ENCODE peak calls at places on chromosomes 2 and 18, in ten cellular contexts. A is DMS153, B is fibroblast of gingiva, T is left colon, W is amniotic stem cell, R is NCI-H2081, E is endothelial cell, P is A549, K is substantia nigra, M is T-helper 2 cell. H is an unnamed sample.

GRCh38 chr2:74567862-74568261 is 13.3 kb downstream of the DOK1 start:
- DNase-seq in A (no peak), B (peak), T (no peak), W (peak), R (no peak), E (no peak), P (no peak), K (no peak), M (no peak), H (peak)

GRCh38 chr18:8661754-8662573 is 43.4 kb upstream of the MTCL1 start:
- DNase-seq in A (peak), B (no peak), T (no peak), W (no peak), R (peak), E (peak), P (no peak), K (no peak), M (no peak), H (no peak)

GRCh38 chr2:233354971-233355574 is 779 bp downstream of the DGKD start:
- DNase-seq in A (peak), B (no peak), T (peak), W (no peak), R (peak), E (no peak), P (no peak), K (no peak), M (no peak), H (no peak)

GRCh38 chr2:127324635-127325034 is 30.7 kb upstream of the ERCC3 start:
- DNase-seq in A (no peak), B (peak), T (no peak), W (peak), R (no peak), E (no peak), P (peak), K (no peak), M (no peak), H (no peak)

GRCh38 chr2:69917854-69918253 is 2.9 kb downstream of the MXD1 start:
- DNase-seq in A (no peak), B (peak), T (no peak), W (peak), R (no peak), E (no peak), P (no peak), K (no peak), M (no peak), H (no peak)

GRCh38 chr2:205484717-205485116 is 197.6 kb upstream of the NRP2 start:
- DNase-seq in A (peak), B (no peak), T (no peak), W (no peak), R (no peak), E (no peak), P (no peak), K (no peak), M (no peak), H (no peak)

GRCh38 chr2:160207804-160208661 is 8.0 kb upstream of the ITGB6 start:
- DNase-seq in A (no peak), B (peak), T (peak), W (peak), R (no peak), E (no peak), P (peak), K (peak), M (no peak), H (no peak)

GRCh38 chr2:241857041-241857541 is 1.6 kb downstream of the PDCD1 start:
- DNase-seq in A (no peak), B (no peak), T (no peak), W (no peak), R (no peak), E (no peak), P (no peak), K (no peak), M (no peak), H (no peak)

GRCh38 chr2:128420776-128421175 is 102.1 kb upstream of the HS6ST1 start:
- DNase-seq in A (no peak), B (no peak), T (no peak), W (no peak), R (no peak), E (no peak), P (no peak), K (no peak), M (no peak), H (no peak)

GRCh38 chr2:16168506-16169264 is 228.3 kb downstream of the MYCN start:
- DNase-seq in A (no peak), B (no peak), T (no peak), W (no peak), R (no peak), E (no peak), P (no peak), K (no peak), M (no peak), H (no peak)

H was measured in AG04449.